ENCODE peak calls at places on chromosome X, in four cellular contexts. One of them, this sample, is unnamed.

GRCh38 chrX:102546818-102547493 is 30.4 kb upstream of the TMSB15A start:
- DNase-seq in NCI-H2171 treated with DMSO at 0.1 percent for 48 hours: peak
- DNase-seq in ELF-1: peak
- DNase-seq in G401: peak
- DNase-seq in this sample: no peak

GRCh38 chrX:24732705-24733104 is 39.0 kb downstream of the POLA1 start:
- DNase-seq in ELF-1: no peak
- DNase-seq in G401: no peak
- DNase-seq in NCI-H2171 treated with DMSO at 0.1 percent for 48 hours: no peak
- DNase-seq in this sample: no peak

GRCh38 chrX:104270916-104271512 is 16.3 kb upstream of the ESX1 start:
- DNase-seq in NCI-H2171 treated with DMSO at 0.1 percent for 48 hours: no peak
- DNase-seq in ELF-1: peak
- DNase-seq in G401: peak
- DNase-seq in this sample: peak

GRCh38 chrX:129433461-129433860 is 89.8 kb downstream of the SMARCA1 start:
- DNase-seq in G401: no peak
- DNase-seq in ELF-1: no peak
- DNase-seq in NCI-H2171 treated with DMSO at 0.1 percent for 48 hours: no peak
- DNase-seq in this sample: no peak

GRCh38 chrX:137387646-137388045 is 178.3 kb upstream of the ZIC3 start:
- DNase-seq in NCI-H2171 treated with DMSO at 0.1 percent for 48 hours: no peak
- DNase-seq in G401: no peak
- DNase-seq in ELF-1: no peak
- DNase-seq in this sample: no peak

GRCh38 chrX:19670321-19670750 is 155.0 kb upstream of the MAP3K15 start:
- DNase-seq in NCI-H2171 treated with DMSO at 0.1 percent for 48 hours: no peak
- DNase-seq in ELF-1: peak
- DNase-seq in G401: no peak
- DNase-seq in this sample: no peak

GRCh38 chrX:47133493-47133892 is 11.0 kb downstream of the NDUFB11 start:
- DNase-seq in G401: no peak
- DNase-seq in NCI-H2171 treated with DMSO at 0.1 percent for 48 hours: no peak
- DNase-seq in ELF-1: no peak
- DNase-seq in this sample: no peak

GRCh38 chrX:131801911-131802310 is 221.2 kb upstream of the STK26 start:
- DNase-seq in ELF-1: no peak
- DNase-seq in NCI-H2171 treated with DMSO at 0.1 percent for 48 hours: no peak
- DNase-seq in G401: no peak
- DNase-seq in this sample: no peak

GRCh38 chrX:108699368-108699767 is 37.0 kb downstream of the IRS4 start:
- DNase-seq in NCI-H2171 treated with DMSO at 0.1 percent for 48 hours: peak
- DNase-seq in ELF-1: peak
- DNase-seq in G401: peak
- DNase-seq in this sample: peak

GRCh38 chrX:24672701-24673190 is 21.0 kb upstream of the POLA1 start:
- DNase-seq in NCI-H2171 treated with DMSO at 0.1 percent for 48 hours: no peak
- DNase-seq in G401: no peak
- DNase-seq in ELF-1: peak
- DNase-seq in this sample: peak

GRCh38 chrX:147550217-147550616 is 361.5 kb upstream of the FMR1 start:
- DNase-seq in NCI-H2171 treated with DMSO at 0.1 percent for 48 hours: peak
- DNase-seq in ELF-1: peak
- DNase-seq in G401: no peak
- DNase-seq in this sample: no peak

GRCh38 chrX:145923376-145923775 is 105.7 kb downstream of the SLITRK2 start:
- DNase-seq in ELF-1: peak
- DNase-seq in NCI-H2171 treated with DMSO at 0.1 percent for 48 hours: no peak
- DNase-seq in G401: no peak
- DNase-seq in this sample: no peak

GRCh38 chrX:53422915-53423268 is 219 bp downstream of the RIBC1 start:
- DNase-seq in G401: no peak
- DNase-seq in ELF-1: no peak
- DNase-seq in NCI-H2171 treated with DMSO at 0.1 percent for 48 hours: no peak
- DNase-seq in this sample: no peak

GRCh38 chrX:19888419-19888879 is 1.0 kb upstream of the SH3KBP1 start:
- DNase-seq in NCI-H2171 treated with DMSO at 0.1 percent for 48 hours: peak
- DNase-seq in ELF-1: peak
- DNase-seq in G401: peak
- DNase-seq in this sample: peak

GRCh38 chrX:40503094-40503493 is 77.7 kb upstream of the ATP6AP2 start:
- DNase-seq in NCI-H2171 treated with DMSO at 0.1 percent for 48 hours: no peak
- DNase-seq in G401: no peak
- DNase-seq in ELF-1: no peak
- DNase-seq in this sample: no peak

GRCh38 chrX:136541294-136541693 is 9.3 kb downstream of the VGLL1 start:
- DNase-seq in ELF-1: no peak
- DNase-seq in G401: no peak
- DNase-seq in NCI-H2171 treated with DMSO at 0.1 percent for 48 hours: no peak
- DNase-seq in this sample: peak

GRCh38 chrX:40663078-40663740 is 15.8 kb upstream of the CXorf38 start:
- DNase-seq in ELF-1: no peak
- DNase-seq in NCI-H2171 treated with DMSO at 0.1 percent for 48 hours: no peak
- DNase-seq in G401: no peak
- DNase-seq in this sample: no peak

GRCh38 chrX:25524150-25524549 is 508.4 kb upstream of the ARX start:
- DNase-seq in NCI-H2171 treated with DMSO at 0.1 percent for 48 hours: no peak
- DNase-seq in ELF-1: no peak
- DNase-seq in G401: no peak
- DNase-seq in this sample: no peak

GRCh38 chrX:43096830-43097229 is 318.9 kb upstream of the PPP1R2C start:
- DNase-seq in ELF-1: no peak
- DNase-seq in G401: no peak
- DNase-seq in NCI-H2171 treated with DMSO at 0.1 percent for 48 hours: no peak
- DNase-seq in this sample: no peak

GRCh38 chrX:108032944-108033343 is 11.9 kb upstream of the VSIG1 start:
- DNase-seq in G401: no peak
- DNase-seq in NCI-H2171 treated with DMSO at 0.1 percent for 48 hours: no peak
- DNase-seq in ELF-1: no peak
- DNase-seq in this sample: no peak

GRCh38 chrX:40108959-40109287 is 11.2 kb upstream of the BCOR start:
- DNase-seq in NCI-H2171 treated with DMSO at 0.1 percent for 48 hours: peak
- DNase-seq in ELF-1: no peak
- DNase-seq in G401: peak
- DNase-seq in this sample: peak

GRCh38 chrX:77788050-77788449 is 2.0 kb upstream of the ATRX start:
- DNase-seq in G401: no peak
- DNase-seq in ELF-1: no peak
- DNase-seq in NCI-H2171 treated with DMSO at 0.1 percent for 48 hours: no peak
- DNase-seq in this sample: no peak

GRCh38 chrX:104659037-104659744 is 93.2 kb downstream of the IL1RAPL2 start:
- DNase-seq in ELF-1: no peak
- DNase-seq in G401: no peak
- DNase-seq in NCI-H2171 treated with DMSO at 0.1 percent for 48 hours: no peak
- DNase-seq in this sample: peak

GRCh38 chrX:11664211-11664888 is 1.4 kb downstream of the ARHGAP6 start:
- DNase-seq in ELF-1: peak
- DNase-seq in NCI-H2171 treated with DMSO at 0.1 percent for 48 hours: no peak
- DNase-seq in G401: no peak
- DNase-seq in this sample: peak

GRCh38 chrX:40684092-40684491 is 36.7 kb upstream of the CXorf38 start:
- DNase-seq in NCI-H2171 treated with DMSO at 0.1 percent for 48 hours: no peak
- DNase-seq in ELF-1: no peak
- DNase-seq in G401: no peak
- DNase-seq in this sample: no peak

GRCh38 chrX:132090370-132091152 is 37.3 kb downstream of the FRMD7 start:
- DNase-seq in NCI-H2171 treated with DMSO at 0.1 percent for 48 hours: no peak
- DNase-seq in ELF-1: no peak
- DNase-seq in G401: no peak
- DNase-seq in this sample: no peak

GRCh38 chrX:109186939-109187338 is 294.9 kb downstream of the GUCY2F start:
- DNase-seq in G401: no peak
- DNase-seq in ELF-1: no peak
- DNase-seq in NCI-H2171 treated with DMSO at 0.1 percent for 48 hours: no peak
- DNase-seq in this sample: no peak

GRCh38 chrX:13078739-13079444 is 34.5 kb upstream of the FAM9C start:
- DNase-seq in ELF-1: peak
- DNase-seq in G401: no peak
- DNase-seq in NCI-H2171 treated with DMSO at 0.1 percent for 48 hours: no peak
- DNase-seq in this sample: no peak

GRCh38 chrX:119573840-119574393 is 446 bp upstream of the UBE2A start:
- DNase-seq in G401: peak
- DNase-seq in ELF-1: peak
- DNase-seq in NCI-H2171 treated with DMSO at 0.1 percent for 48 hours: no peak
- DNase-seq in this sample: peak

GRCh38 chrX:72554448-72555140 is 18.0 kb downstream of the HDAC8 start:
- DNase-seq in NCI-H2171 treated with DMSO at 0.1 percent for 48 hours: peak
- DNase-seq in G401: no peak
- DNase-seq in ELF-1: peak
- DNase-seq in this sample: peak

GRCh38 chrX:31294475-31294874 is 222.6 kb upstream of the FTHL17 start:
- DNase-seq in G401: no peak
- DNase-seq in ELF-1: no peak
- DNase-seq in NCI-H2171 treated with DMSO at 0.1 percent for 48 hours: no peak
- DNase-seq in this sample: no peak